ENCODE peak calls at places on chromosomes 16 and 17, in six cellular contexts. One of them, this sample, is unnamed.

GRCh38 chr16:70660672-70661350 is 14.5 kb downstream of the IL34 start:
- DNase-seq in GM23248: no peak
- DNase-seq in central memory CD4-positive, alpha-beta T cell: no peak
- DNase-seq in mucosa of gallbladder: no peak
- DNase-seq in MCF 10A: no peak
- DNase-seq in head of caudate nucleus: no peak
- DNase-seq in this sample: no peak

GRCh38 chr16:73240928-73241327 is 193.0 kb upstream of the ZFHX3 start:
- DNase-seq in GM23248: no peak
- DNase-seq in central memory CD4-positive, alpha-beta T cell: no peak
- DNase-seq in mucosa of gallbladder: no peak
- DNase-seq in MCF 10A: no peak
- DNase-seq in head of caudate nucleus: no peak
- DNase-seq in this sample: no peak

GRCh38 chr16:62657116-62657515 is 620.9 kb upstream of the CDH8 start:
- DNase-seq in GM23248: no peak
- DNase-seq in central memory CD4-positive, alpha-beta T cell: no peak
- DNase-seq in mucosa of gallbladder: no peak
- DNase-seq in MCF 10A: no peak
- DNase-seq in head of caudate nucleus: no peak
- DNase-seq in this sample: no peak

GRCh38 chr17:73465130-73465529 is 153.3 kb upstream of the CDC42EP4 start:
- DNase-seq in GM23248: no peak
- DNase-seq in central memory CD4-positive, alpha-beta T cell: no peak
- DNase-seq in mucosa of gallbladder: no peak
- DNase-seq in MCF 10A: no peak
- DNase-seq in head of caudate nucleus: no peak
- DNase-seq in this sample: no peak

GRCh38 chr16:23947838-23948237 is 112.1 kb downstream of the PRKCB start:
- DNase-seq in GM23248: no peak
- DNase-seq in central memory CD4-positive, alpha-beta T cell: no peak
- DNase-seq in mucosa of gallbladder: no peak
- DNase-seq in MCF 10A: no peak
- DNase-seq in head of caudate nucleus: peak; percentile 35
- DNase-seq in this sample: no peak

GRCh38 chr16:57810197-57811024 is 8.1 kb upstream of the KIFC3 start:
- DNase-seq in GM23248: peak; percentile 95
- DNase-seq in central memory CD4-positive, alpha-beta T cell: peak; percentile 73
- DNase-seq in mucosa of gallbladder: peak; percentile 93
- DNase-seq in MCF 10A: peak; percentile 89
- DNase-seq in head of caudate nucleus: peak; percentile 86
- DNase-seq in this sample: peak; percentile 91

GRCh38 chr16:2933136-2933535 is 21.4 kb downstream of the FLYWCH1 start:
- DNase-seq in GM23248: no peak
- DNase-seq in central memory CD4-positive, alpha-beta T cell: no peak
- DNase-seq in mucosa of gallbladder: no peak
- DNase-seq in MCF 10A: no peak
- DNase-seq in head of caudate nucleus: no peak
- DNase-seq in this sample: no peak

GRCh38 chr17:74274060-74274702 is at the start of gene DNAI2:
- DNase-seq in GM23248: no peak
- DNase-seq in central memory CD4-positive, alpha-beta T cell: peak; percentile 27
- DNase-seq in mucosa of gallbladder: peak; percentile 20
- DNase-seq in MCF 10A: no peak
- DNase-seq in head of caudate nucleus: peak; percentile 51
- DNase-seq in this sample: no peak

GRCh38 chr16:68088130-68088972 is 3.2 kb downstream of the NFATC3 start:
- DNase-seq in GM23248: no peak
- DNase-seq in central memory CD4-positive, alpha-beta T cell: no peak
- DNase-seq in mucosa of gallbladder: no peak
- DNase-seq in MCF 10A: no peak
- DNase-seq in head of caudate nucleus: no peak
- DNase-seq in this sample: no peak

GRCh38 chr16:86142801-86143236 is 243.9 kb downstream of the IRF8 start:
- DNase-seq in GM23248: peak; percentile 22
- DNase-seq in central memory CD4-positive, alpha-beta T cell: no peak
- DNase-seq in mucosa of gallbladder: no peak
- DNase-seq in MCF 10A: no peak
- DNase-seq in head of caudate nucleus: no peak
- DNase-seq in this sample: no peak

GRCh38 chr17:42199411-42200011 is 5.2 kb upstream of the GHDC start:
- DNase-seq in GM23248: no peak
- DNase-seq in central memory CD4-positive, alpha-beta T cell: no peak
- DNase-seq in mucosa of gallbladder: no peak
- DNase-seq in MCF 10A: no peak
- DNase-seq in head of caudate nucleus: no peak
- DNase-seq in this sample: no peak

GRCh38 chr16:79154081-79154480 is 446.5 kb downstream of the MAF start:
- DNase-seq in GM23248: no peak
- DNase-seq in central memory CD4-positive, alpha-beta T cell: no peak
- DNase-seq in mucosa of gallbladder: no peak
- DNase-seq in MCF 10A: no peak
- DNase-seq in head of caudate nucleus: no peak
- DNase-seq in this sample: no peak

GRCh38 chr17:56141046-56141839 is 12.0 kb upstream of the ANKFN1 start:
- DNase-seq in GM23248: peak; percentile 67
- DNase-seq in central memory CD4-positive, alpha-beta T cell: no peak
- DNase-seq in mucosa of gallbladder: no peak
- DNase-seq in MCF 10A: no peak
- DNase-seq in head of caudate nucleus: peak; percentile 42
- DNase-seq in this sample: no peak

GRCh38 chr17:5078106-5079028 is at the start of gene ZFP3:
- DNase-seq in GM23248: peak; percentile 82
- DNase-seq in central memory CD4-positive, alpha-beta T cell: peak; percentile 61
- DNase-seq in mucosa of gallbladder: peak; percentile 82
- DNase-seq in MCF 10A: no peak
- DNase-seq in head of caudate nucleus: peak; percentile 94
- DNase-seq in this sample: peak; percentile 26

GRCh38 chr16:10156111-10156510 is 26.1 kb downstream of the GRIN2A start:
- DNase-seq in GM23248: no peak
- DNase-seq in central memory CD4-positive, alpha-beta T cell: no peak
- DNase-seq in mucosa of gallbladder: no peak
- DNase-seq in MCF 10A: no peak
- DNase-seq in head of caudate nucleus: no peak
- DNase-seq in this sample: no peak

GRCh38 chr17:2101448-2102257 is 46.8 kb downstream of the HIC1 start:
- DNase-seq in GM23248: no peak
- DNase-seq in central memory CD4-positive, alpha-beta T cell: peak; percentile 39
- DNase-seq in mucosa of gallbladder: peak; percentile 83
- DNase-seq in MCF 10A: peak; percentile 94
- DNase-seq in head of caudate nucleus: no peak
- DNase-seq in this sample: no peak

GRCh38 chr16:66523861-66524354 is 26.0 kb downstream of the TK2 start:
- DNase-seq in GM23248: no peak
- DNase-seq in central memory CD4-positive, alpha-beta T cell: peak; percentile 69
- DNase-seq in mucosa of gallbladder: no peak
- DNase-seq in MCF 10A: no peak
- DNase-seq in head of caudate nucleus: no peak
- DNase-seq in this sample: peak; percentile 90

GRCh38 chr17:74543891-74544760 is 1.8 kb downstream of the CD300C start:
- DNase-seq in GM23248: no peak
- DNase-seq in central memory CD4-positive, alpha-beta T cell: no peak
- DNase-seq in mucosa of gallbladder: no peak
- DNase-seq in MCF 10A: no peak
- DNase-seq in head of caudate nucleus: no peak
- DNase-seq in this sample: no peak

GRCh38 chr17:75571197-75571884 is 16.3 kb upstream of the MYO15B start:
- DNase-seq in GM23248: no peak
- DNase-seq in central memory CD4-positive, alpha-beta T cell: no peak
- DNase-seq in mucosa of gallbladder: no peak
- DNase-seq in MCF 10A: no peak
- DNase-seq in head of caudate nucleus: peak; percentile 44
- DNase-seq in this sample: no peak

GRCh38 chr16:76756423-76756822 is 434.6 kb upstream of the MON1B start:
- DNase-seq in GM23248: no peak
- DNase-seq in central memory CD4-positive, alpha-beta T cell: no peak
- DNase-seq in mucosa of gallbladder: no peak
- DNase-seq in MCF 10A: no peak
- DNase-seq in head of caudate nucleus: no peak
- DNase-seq in this sample: no peak